ENCODE peak calls at places on chromosomes 3 and 15, in nine cellular contexts. V is lung, N is IMR-90, T is GM12878, M is stomach, E is endodermal cell, O is left ventricle myocardium inferior, X is heart left ventricle, Y is dorsolateral prefrontal cortex. B is an unnamed sample.
A peak's percentile ranks its signal among the peaks of the same experiment; 100 is the strongest.

GRCh38 chr15:60590935-60591490 is 112.1 kb upstream of the ICE2 start:
- DNase-seq in N (peak; percentile 36), T (no peak), Y (peak; percentile 51), V (peak; percentile 42), E (peak; percentile 88), M (peak; percentile 55), X (peak; percentile 45), O (peak; percentile 46), B (peak; percentile 71)

GRCh38 chr3:11582123-11582968 is 61.4 kb downstream of the VGLL4 start:
- DNase-seq in M (peak; percentile 68), E (peak; percentile 81), X (peak; percentile 81), N (peak; percentile 89), V (peak; percentile 61), T (no peak), O (peak; percentile 67), Y (peak; percentile 68), B (no peak)

GRCh38 chr3:141249041-141249440 is 17.4 kb downstream of the PXYLP1 start:
- DNase-seq in M (no peak), Y (no peak), N (no peak), O (no peak), T (no peak), E (peak; percentile 25), X (no peak), V (no peak), B (no peak)

GRCh38 chr3:43742935-43743334 is 52.2 kb downstream of the ABHD5 start:
- DNase-seq in V (no peak), T (no peak), M (no peak), Y (no peak), O (no peak), E (peak; percentile 43), N (peak; percentile 62), X (no peak), B (no peak)

GRCh38 chr3:128845695-128846491 is 33.5 kb upstream of the ACAD9 start:
- DNase-seq in V (peak; percentile 88), O (peak; percentile 92), E (peak; percentile 98), M (peak; percentile 85), T (peak; percentile 7), N (peak; percentile 48), Y (peak; percentile 81), X (peak; percentile 92), B (peak; percentile 79)

GRCh38 chr15:20665653-20666052 is 124.1 kb upstream of the GOLGA6L6 start:
- DNase-seq in M (no peak), Y (no peak), T (no peak), O (no peak), V (no peak), E (no peak), N (no peak), X (no peak), B (no peak)

GRCh38 chr3:178558637-178559036 is 22.4 kb downstream of the KCNMB2 start:
- DNase-seq in M (no peak), E (no peak), N (no peak), Y (no peak), T (no peak), V (no peak), X (no peak), O (no peak), B (no peak)

GRCh38 chr3:52317601-52318000 is 1.5 kb downstream of the DNAH1 start:
- DNase-seq in O (peak; percentile 63), E (peak; percentile 94), M (peak; percentile 77), V (peak; percentile 75), Y (no peak), X (peak; percentile 73), N (peak; percentile 11), T (no peak), B (peak; percentile 82)

GRCh38 chr3:158961497-158961896 is 159.6 kb downstream of the MFSD1 start:
- DNase-seq in Y (no peak), N (no peak), T (no peak), E (no peak), M (no peak), O (no peak), X (no peak), V (no peak), B (no peak)

GRCh38 chr3:42697326-42698051 is 5.1 kb downstream of the HHATL start:
- DNase-seq in X (no peak), V (no peak), Y (no peak), N (no peak), T (no peak), O (no peak), M (peak; percentile 17), E (no peak), B (no peak)

GRCh38 chr15:72685301-72685924 is 569 bp downstream of the HIGD2B start:
- DNase-seq in Y (no peak), E (no peak), T (no peak), O (no peak), X (no peak), M (no peak), V (no peak), N (peak; percentile 1), B (no peak)

GRCh38 chr3:107699682-107700081 is 176.9 kb downstream of the BBX start:
- DNase-seq in X (no peak), N (peak; percentile 43), O (no peak), Y (no peak), T (no peak), E (no peak), M (no peak), V (no peak), B (no peak)

GRCh38 chr3:140585828-140586227 is 92.0 kb upstream of the TRIM42 start:
- DNase-seq in X (no peak), N (peak; percentile 2), M (no peak), V (no peak), O (no peak), E (no peak), T (no peak), Y (no peak), B (no peak)

GRCh38 chr3:158936530-158937113 is 134.8 kb downstream of the MFSD1 start:
- DNase-seq in O (no peak), V (no peak), X (no peak), T (no peak), E (peak; percentile 84), Y (no peak), M (no peak), N (no peak), B (no peak)

GRCh38 chr3:101223016-101223415 is 97.4 kb downstream of the IMPG2 start:
- DNase-seq in M (no peak), T (no peak), N (no peak), V (no peak), O (no peak), Y (no peak), E (no peak), X (no peak), B (no peak)

GRCh38 chr15:56052389-56053045 is 59.1 kb upstream of the NEDD4 start:
- DNase-seq in T (no peak), X (no peak), E (no peak), Y (no peak), O (no peak), V (no peak), M (no peak), N (peak; percentile 68), B (no peak)

GRCh38 chr3:192570315-192570714 is 157.0 kb downstream of the FGF12 start:
- DNase-seq in X (no peak), Y (no peak), N (no peak), O (no peak), T (no peak), V (no peak), E (no peak), M (no peak), B (no peak)

GRCh38 chr3:128079823-128080222 is 27.6 kb downstream of the SEC61A1 start:
- DNase-seq in E (peak; percentile 28), V (no peak), Y (no peak), M (no peak), N (no peak), T (no peak), X (no peak), O (no peak), B (no peak)

GRCh38 chr3:140023616-140024530 is 88.9 kb downstream of the CLSTN2 start:
- DNase-seq in Y (peak; percentile 83), O (peak; percentile 28), T (no peak), E (no peak), M (peak; percentile 63), X (peak; percentile 37), V (no peak), N (no peak), B (no peak)

GRCh38 chr15:90016721-90017120 is 15.6 kb downstream of the ZNF710 start:
- DNase-seq in V (no peak), X (no peak), M (peak; percentile 43), N (no peak), O (no peak), Y (no peak), T (no peak), E (no peak), B (no peak)

GRCh38 chr15:28021281-28022039 is 77.7 kb downstream of the OCA2 start:
- DNase-seq in O (peak; percentile 25), M (no peak), N (peak; percentile 48), Y (peak; percentile 78), V (peak; percentile 75), X (peak; percentile 37), E (peak; percentile 89), T (no peak), B (peak; percentile 59)

GRCh38 chr3:37546876-37547275 is 314.8 kb upstream of the CTDSPL start:
- DNase-seq in X (peak; percentile 68), Y (no peak), N (peak; percentile 19), E (peak; percentile 65), V (no peak), O (no peak), T (no peak), M (no peak), B (no peak)
- TF ChIP-seq CTCF in X (peak; percentile 22), Y (peak; percentile 28), N (peak; percentile 8), E (peak; percentile 45), V (no peak), O (peak; percentile 53), T (no peak), M (no peak), B (no peak)

GRCh38 chr15:65377105-65377975 is 462 bp downstream of the IGDCC3 start:
- DNase-seq in X (no peak), V (no peak), O (no peak), E (peak; percentile 88), Y (peak; percentile 45), M (no peak), N (no peak), T (no peak), B (no peak)
- H3K4me3 ChIP-seq in X (peak overlapping the region; percentile 55), V (peak overlapping the region; percentile 35), O (peak overlapping the region; percentile 73), E (peak overlapping the region; percentile 84), Y (peak overlapping the region; percentile 63), M (peak overlapping the region; percentile 78), N (peak overlapping the region; percentile 53), T (no peak overlapping the region), B (peak overlapping the region; percentile 48)

GRCh38 chr3:193996205-193996604 is 139.7 kb upstream of the HES1 start:
- DNase-seq in E (peak; percentile 75), O (no peak), T (no peak), X (no peak), M (no peak), N (no peak), Y (no peak), V (no peak), B (no peak)
- H3K27me3 ChIP-seq in E (peaks cover 20% of the 10 kb centered on the region), O (peaks cover 32% of the 10 kb centered on the region), T (peaks cover 4% of the 10 kb centered on the region), X (no peaks in the 10 kb centered on the region), M (no peaks in the 10 kb centered on the region), N (peaks cover 41% of the 10 kb centered on the region), Y (no peaks in the 10 kb centered on the region), V (no peaks in the 10 kb centered on the region), B (no peaks in the 10 kb centered on the region)

DNA sequence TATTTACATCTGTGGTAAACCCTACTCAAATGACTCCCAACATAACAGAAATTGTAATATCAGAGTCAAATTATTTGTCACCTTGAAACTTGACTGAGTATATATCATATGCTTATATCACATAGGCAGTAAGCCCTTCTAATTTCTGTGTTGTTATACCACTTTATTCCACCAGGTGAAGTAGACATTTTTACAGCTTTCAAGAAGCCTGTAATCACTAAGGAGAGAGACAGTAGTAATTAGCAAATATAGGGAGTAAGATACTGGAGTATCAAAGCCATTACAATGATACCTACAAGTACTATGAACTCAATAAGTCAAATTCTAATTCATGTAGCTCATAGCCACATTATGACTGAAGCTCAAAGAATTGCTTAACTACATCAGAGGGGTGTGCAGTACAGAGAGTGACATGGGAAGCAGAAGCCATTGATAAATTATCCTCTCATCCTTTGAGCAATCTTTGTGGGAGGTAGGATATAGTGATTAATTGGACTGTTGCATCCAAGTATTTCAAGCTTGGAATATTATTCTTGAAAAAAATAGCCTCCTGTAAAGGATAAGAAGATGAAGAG is 1005.8 kb downstream of the ZPLD1 start:
- DNase-seq in T (no peak), M (no peak), O (no peak), Y (no peak), E (no peak), V (no peak), N (peak; percentile 10), X (no peak), B (no peak)
- TF ChIP-seq CTCF in T (peak; percentile 31), M (no peak), O (no peak), Y (no peak), E (peak; percentile 68), V (no peak), N (peak; percentile 27), X (peak; percentile 24), B (no peak)

B was measured in Peyer's patch.